ENCODE peak calls at places on chromosomes 6 and 20, in five cellular contexts. B is osteocyte, M is HFF-Myc, K is NCI-H460, S is MV-4-11. D is an unnamed sample.

GRCh38 chr6:56594699-56595098 is 48.0 kb downstream of the DST start:
- DNase-seq in K (no peak), S (no peak), M (no peak), B (no peak), D (no peak)

GRCh38 chr6:35534396-35535170 is 21.9 kb upstream of the TULP1 start:
- DNase-seq in K (no peak), B (no peak), M (no peak), S (no peak), D (no peak)

GRCh38 chr6:72841195-72841594 is 219.3 kb downstream of the KCNQ5 start:
- DNase-seq in M (no peak), S (no peak), K (no peak), B (no peak), D (no peak)

GRCh38 chr6:124441430-124441829 is 520.8 kb upstream of the RNF217 start:
- DNase-seq in B (no peak), K (no peak), S (no peak), M (no peak), D (no peak)

GRCh38 chr6:89411269-89412070 is 603 bp downstream of the RRAGD start:
- DNase-seq in S (no peak), M (no peak), B (peak; percentile 84), K (no peak), D (no peak)

GRCh38 chr6:38943964-38944363 is 104.6 kb upstream of the GLP1R start:
- DNase-seq in K (no peak), S (no peak), M (no peak), B (no peak), D (no peak)

GRCh38 chr20:57118107-57118769 is 148.2 kb downstream of the BMP7 start:
- DNase-seq in B (no peak), K (no peak), M (no peak), S (no peak), D (no peak)

GRCh38 chr6:67766061-67766460 is 869.0 kb upstream of the ADGRB3 start:
- DNase-seq in K (no peak), M (no peak), B (no peak), S (no peak), D (no peak)

GRCh38 chr20:62887147-62887859 is 25.7 kb upstream of the TCFL5 start:
- DNase-seq in M (no peak), K (no peak), S (peak; percentile 96), B (no peak), D (no peak)

GRCh38 chr6:147154454-147154853 is 49.8 kb upstream of the STXBP5 start:
- DNase-seq in S (no peak), K (peak; percentile 19), B (no peak), M (no peak), D (no peak)

GRCh38 chr6:43125119-43125518 is 46.0 kb upstream of the SRF start:
- DNase-seq in B (no peak), S (no peak), K (no peak), M (no peak), D (no peak)

GRCh38 chr6:148470141-148470540 is 127.5 kb downstream of the SASH1 start:
- DNase-seq in B (no peak), M (no peak), K (no peak), S (no peak), D (no peak)

GRCh38 chr6:29834564-29835436 is 7.2 kb downstream of the HLA-G start:
- DNase-seq in B (no peak), K (peak; percentile 8), S (no peak), M (no peak), D (no peak)

GRCh38 chr6:158337332-158337731 is 25.1 kb downstream of the TULP4 start:
- DNase-seq in M (no peak), B (no peak), S (no peak), K (no peak), D (no peak)

GRCh38 chr6:161313940-161314509 is 40.2 kb upstream of the AGPAT4 start:
- DNase-seq in M (no peak), S (no peak), B (no peak), K (no peak), D (no peak)

GRCh38 chr6:31350551-31350950 is 6.4 kb downstream of the HLA-B start:
- DNase-seq in B (no peak), M (no peak), S (no peak), K (no peak), D (no peak)

GRCh38 chr20:53737404-53738038 is 143.9 kb upstream of the ZNF217 start:
- DNase-seq in B (no peak), M (no peak), K (no peak), S (peak; percentile 58), D (no peak)

GRCh38 chr6:25392372-25392771 is 113.2 kb downstream of the CARMIL1 start:
- DNase-seq in M (no peak), B (no peak), S (no peak), K (no peak), D (no peak)

GRCh38 chr20:44176833-44177533 is 10.0 kb downstream of the JPH2 start:
- DNase-seq in S (no peak), M (no peak), K (peak; percentile 48), B (no peak), D (no peak)

GRCh38 chr20:4041748-4042411 is 26.5 kb upstream of the RNF24 start:
- DNase-seq in B (no peak), K (peak; percentile 30), M (peak; percentile 91), S (peak; percentile 31), D (no peak)

GRCh38 chr6:81977488-81977887 is 225.0 kb upstream of the TENT5A start:
- DNase-seq in S (no peak), K (no peak), M (no peak), B (no peak), D (no peak)

GRCh38 chr20:33724439-33725094 is 4.5 kb upstream of the PXMP4 start:
- DNase-seq in S (peak; percentile 88), B (no peak), K (peak; percentile 35), M (no peak), D (peak; percentile 69)

GRCh38 chr6:56851541-56852248 is 103.2 kb upstream of the BEND6 start:
- DNase-seq in B (no peak), M (peak; percentile 81), K (no peak), S (peak; percentile 73), D (no peak)

GRCh38 chr6:14709900-14710299 is 536.0 kb upstream of the JARID2 start:
- DNase-seq in K (no peak), S (no peak), M (no peak), B (no peak), D (no peak)

GRCh38 chr6:87716928-87717655 is 15.1 kb upstream of the AKIRIN2 start:
- DNase-seq in B (no peak), K (no peak), S (peak; percentile 83), M (no peak), D (no peak)

D was measured in SIG-M5.